ENCODE peak calls at places on chromosomes 7 and 10, in eight cellular contexts. L is kidney epithelial cell; H is H1; Q is colonic mucosa; J is iPS-NIHi11; E is neural crest cell; F is naive thymus-derived CD8-positive, alpha-beta T cell; G is HFFc6. P is an unnamed sample.
A peak's percentile ranks its signal among the peaks of the same experiment; 100 is the strongest.

GRCh38 chr10:125472037-125472607 is 210.8 kb downstream of the TEX36 start:
- DNase-seq in F (no peak), L (no peak), E (no peak), H (no peak), J (no peak), G (no peak), Q (peak; percentile 67), P (no peak)

GRCh38 chr7:2859952-2860351 is 15.8 kb upstream of the GNA12 start:
- DNase-seq in H (no peak), Q (no peak), J (no peak), F (no peak), G (no peak), L (no peak), E (no peak), P (no peak)

GRCh38 chr10:60377955-60378354 is 11.7 kb downstream of the ANK3 start:
- DNase-seq in E (no peak), H (no peak), F (no peak), J (no peak), L (peak; percentile 12), G (peak; percentile 7), Q (no peak), P (no peak)

GRCh38 chr7:33107136-33108066 is 1.8 kb downstream of the RP9 start:
- DNase-seq in L (no peak), F (no peak), H (peak; percentile 56), J (peak; percentile 49), E (peak; percentile 11), Q (peak; percentile 45), G (peak; percentile 61), P (peak; percentile 54)

GRCh38 chr10:86870679-86871078 is 86.7 kb downstream of the MMRN2 start:
- DNase-seq in F (no peak), L (no peak), H (no peak), J (no peak), E (no peak), G (no peak), Q (no peak), P (no peak)

GRCh38 chr7:111175908-111176307 is 85.0 kb downstream of the LRRN3 start:
- DNase-seq in G (no peak), H (no peak), Q (no peak), F (no peak), J (no peak), E (no peak), L (no peak), P (no peak)

GRCh38 chr10:131001438-131001837 is 310.1 kb downstream of the TCERG1L start:
- DNase-seq in F (no peak), E (no peak), J (no peak), Q (no peak), G (no peak), H (no peak), L (no peak), P (no peak)

GRCh38 chr10:127577376-127577775 is 28.3 kb downstream of the NPS start:
- DNase-seq in E (no peak), F (no peak), H (no peak), J (no peak), G (no peak), L (no peak), Q (no peak), P (no peak)

GRCh38 chr7:11130012-11130411 is 156.3 kb downstream of the PHF14 start:
- DNase-seq in F (no peak), J (no peak), E (no peak), L (no peak), Q (no peak), G (peak; percentile 59), H (no peak), P (no peak)

GRCh38 chr10:132519382-132520146 is 18.0 kb upstream of the INPP5A start:
- DNase-seq in E (no peak), H (no peak), L (no peak), J (no peak), F (no peak), Q (no peak), G (no peak), P (no peak)

GRCh38 chr7:149866139-149866785 is 7.5 kb upstream of the ATP6V0E2 start:
- DNase-seq in G (no peak), F (no peak), H (no peak), L (no peak), Q (no peak), E (no peak), J (no peak), P (no peak)

GRCh38 chr10:103781329-103782061 is 73.9 kb downstream of the SH3PXD2A start:
- DNase-seq in Q (peak; percentile 82), L (peak; percentile 97), G (peak; percentile 99), E (no peak), F (no peak), J (no peak), H (no peak), P (no peak)